ENCODE peak calls at places on chromosomes 12 and 14, in eight cellular contexts. Y is breast epithelium, F is colonic mucosa, T is tibial nerve, N is transverse colon, X is lung, S is sigmoid colon, H is ascending aorta. V is an unnamed sample.
A peak's percentile ranks its signal among the peaks of the same experiment; 100 is the strongest.

GRCh38 chr12:62827042-62827441 is 107.9 kb downstream of the PPM1H start:
- DNase-seq in Y (no peak), F (no peak), T (no peak), N (no peak), X (no peak), S (no peak), H (no peak), V (no peak)

GRCh38 chr14:57091030-57091608 is 177.6 kb downstream of the EXOC5 start:
- DNase-seq in Y (no peak), F (no peak), T (no peak), N (no peak), X (no peak), S (no peak), H (no peak), V (no peak)

GRCh38 chr12:85424581-85425348 is 144.7 kb downstream of the ALX1 start:
- DNase-seq in Y (no peak), F (peak; percentile 69), T (peak; percentile 35), N (peak; percentile 51), X (no peak), S (no peak), H (no peak), V (no peak)

GRCh38 chr14:31271648-31272047 is 64.1 kb upstream of the HECTD1 start:
- DNase-seq in Y (no peak), F (no peak), T (no peak), N (no peak), X (no peak), S (no peak), H (no peak), V (no peak)

GRCh38 chr12:110923692-110924334 is 3.4 kb upstream of the MYL2 start:
- DNase-seq in Y (no peak), F (no peak), T (no peak), N (no peak), X (no peak), S (no peak), H (no peak), V (no peak)

GRCh38 chr12:47858511-47859266 is 39.0 kb upstream of the HDAC7 start:
- DNase-seq in Y (no peak), F (no peak), T (no peak), N (no peak), X (no peak), S (peak; percentile 48), H (no peak), V (no peak)

GRCh38 chr12:53380104-53380796 is at the start of gene SP1:
- DNase-seq in Y (peak; percentile 90), F (peak; percentile 92), T (peak; percentile 85), N (peak; percentile 94), X (peak; percentile 89), S (peak; percentile 97), H (peak; percentile 56), V (peak; percentile 98)

GRCh38 chr14:75249251-75249957 is 29.2 kb upstream of the FOS start:
- DNase-seq in Y (no peak), F (no peak), T (no peak), N (peak; percentile 73), X (no peak), S (no peak), H (no peak), V (peak; percentile 68)

GRCh38 chr12:123847876-123848275 is 85.8 kb downstream of the DNAH10 start:
- DNase-seq in Y (no peak), F (no peak), T (no peak), N (no peak), X (no peak), S (no peak), H (no peak), V (no peak)

GRCh38 chr12:124326104-124326503 is 31.2 kb downstream of the RFLNA start:
- DNase-seq in Y (no peak), F (no peak), T (no peak), N (no peak), X (no peak), S (no peak), H (no peak), V (no peak)

GRCh38 chr12:73210574-73211204 is 938.5 kb downstream of the TRHDE start:
- DNase-seq in Y (no peak), F (no peak), T (no peak), N (no peak), X (no peak), S (no peak), H (no peak), V (no peak)

GRCh38 chr12:120800665-120801064 is 75.0 kb downstream of the ACADS start:
- DNase-seq in Y (no peak), F (no peak), T (no peak), N (no peak), X (no peak), S (no peak), H (no peak), V (no peak)

GRCh38 chr14:46377305-46377704 is 274.3 kb downstream of the RPL10L start:
- DNase-seq in Y (no peak), F (no peak), T (no peak), N (no peak), X (no peak), S (no peak), H (no peak), V (no peak)

GRCh38 chr12:3558854-3559253 is 67.9 kb downstream of the PRMT8 start:
- DNase-seq in Y (no peak), F (no peak), T (no peak), N (no peak), X (no peak), S (no peak), H (no peak), V (no peak)

GRCh38 chr14:22781606-22782000 is 15.1 kb downstream of the OXA1L start:
- DNase-seq in Y (no peak), F (no peak), T (no peak), N (no peak), X (no peak), S (no peak), H (no peak), V (no peak)

GRCh38 chr14:26261368-26262122 is 336.3 kb downstream of the NOVA1 start:
- DNase-seq in Y (no peak), F (no peak), T (no peak), N (no peak), X (no peak), S (no peak), H (no peak), V (no peak)

GRCh38 chr14:35829449-35829848 is 3.3 kb downstream of the BRMS1L start:
- DNase-seq in Y (no peak), F (no peak), T (no peak), N (no peak), X (no peak), S (no peak), H (no peak), V (no peak)

GRCh38 chr12:64892561-64892960 is 68.1 kb downstream of the TBC1D30 start:
- DNase-seq in Y (no peak), F (no peak), T (no peak), N (no peak), X (no peak), S (no peak), H (no peak), V (no peak)

GRCh38 chr12:7060353-7060954 is at the start of gene C1S:
- DNase-seq in Y (no peak), F (peak; percentile 51), T (peak; percentile 85), N (peak; percentile 54), X (peak; percentile 78), S (peak; percentile 95), H (peak; percentile 57), V (no peak)
- TF ChIP-seq CTCF in Y (peak; percentile 86), F (peak; percentile 37), T (peak; percentile 54), N (peak; percentile 68), X (peak; percentile 60), S (peak; percentile 99), H (peak; percentile 81), V (no peak)

DNA sequence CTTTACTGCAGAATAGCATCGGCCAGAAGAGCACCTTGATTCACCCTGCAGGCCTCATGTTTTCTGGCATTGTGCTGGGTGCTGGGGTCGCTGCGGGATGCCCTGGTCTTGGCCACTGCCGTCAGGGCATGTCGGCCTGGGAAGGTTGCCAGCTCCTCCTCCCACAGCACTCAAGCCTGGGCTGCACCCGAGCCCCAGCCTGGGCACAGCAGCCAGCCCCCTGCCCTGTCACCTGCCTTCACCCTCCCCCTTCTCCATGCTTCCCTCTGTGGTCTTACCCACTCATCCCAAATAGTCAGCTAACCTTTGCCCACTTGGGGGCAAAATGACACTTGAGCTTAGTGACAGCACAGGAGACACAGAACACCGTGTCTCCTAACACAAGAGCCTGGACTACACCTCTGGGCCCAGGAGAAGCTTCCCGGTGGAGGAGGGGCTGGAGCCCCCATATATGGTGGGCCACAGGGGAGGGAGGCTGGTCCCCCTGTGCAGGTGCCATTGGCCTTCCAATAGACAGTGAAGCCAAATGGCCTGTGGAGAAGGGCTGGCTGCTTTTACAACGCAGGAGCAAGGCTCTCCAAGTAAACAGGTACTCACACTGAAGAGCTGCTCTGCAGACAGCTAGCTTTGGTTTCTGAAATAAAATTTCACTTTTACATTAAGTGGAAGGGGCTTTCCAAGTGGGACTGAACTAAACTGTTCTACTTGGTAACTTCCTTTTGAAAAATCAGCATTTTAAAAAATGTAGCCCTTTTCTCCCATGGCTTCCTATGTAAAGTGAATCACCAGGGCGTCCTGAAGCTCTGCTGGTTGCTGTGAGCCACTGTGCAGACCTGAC is 51.2 kb upstream of the AMN start:
- DNase-seq in Y (no peak), F (no peak), T (no peak), N (no peak), X (no peak), S (no peak), H (no peak), V (no peak)
- H3K9me3 ChIP-seq in Y (no peaks in the 10 kb centered on the region), F (no peaks in the 10 kb centered on the region), T (no peaks in the 10 kb centered on the region), N (no peaks in the 10 kb centered on the region), X (no peaks in the 10 kb centered on the region), S (no peaks in the 10 kb centered on the region), H (no peaks in the 10 kb centered on the region), V (no peaks in the 10 kb centered on the region)

DNA sequence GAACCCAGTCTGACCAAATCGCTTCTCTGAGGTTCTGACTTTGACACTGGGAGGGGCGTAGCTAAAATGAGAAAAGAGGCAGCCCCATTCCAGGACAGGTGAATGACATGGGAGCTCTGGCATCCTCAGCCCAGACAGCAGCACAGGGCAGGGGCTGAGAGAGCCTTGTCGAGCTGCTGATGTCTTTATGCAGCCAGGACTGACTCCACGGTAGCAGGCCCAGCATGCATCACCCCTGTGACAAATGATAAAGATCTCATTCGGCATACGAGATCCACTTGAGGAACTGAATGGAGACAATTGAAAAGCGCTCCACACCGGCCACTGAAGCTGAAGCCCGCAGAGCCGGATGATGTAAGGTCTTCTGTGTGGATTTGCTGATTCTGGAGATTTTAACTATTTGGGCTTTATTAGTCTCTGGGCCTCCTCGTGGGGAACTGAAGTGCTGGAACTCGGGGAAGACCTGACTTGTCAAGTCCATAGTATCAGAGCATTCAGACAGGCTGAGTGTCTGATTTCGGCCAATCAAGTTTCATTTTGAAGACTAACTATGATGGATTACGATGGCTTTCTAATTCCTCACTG is 56.9 kb upstream of the MAP1LC3B2 start:
- DNase-seq in Y (no peak), F (no peak), T (no peak), N (no peak), X (no peak), S (no peak), H (no peak), V (no peak)
- H3K27ac ChIP-seq in Y (no peak overlapping the region), F (no peak overlapping the region), T (no peak overlapping the region), N (no peak overlapping the region), X (no peak overlapping the region), S (no peak overlapping the region), H (no peak overlapping the region), V (no peak overlapping the region)

DNA sequence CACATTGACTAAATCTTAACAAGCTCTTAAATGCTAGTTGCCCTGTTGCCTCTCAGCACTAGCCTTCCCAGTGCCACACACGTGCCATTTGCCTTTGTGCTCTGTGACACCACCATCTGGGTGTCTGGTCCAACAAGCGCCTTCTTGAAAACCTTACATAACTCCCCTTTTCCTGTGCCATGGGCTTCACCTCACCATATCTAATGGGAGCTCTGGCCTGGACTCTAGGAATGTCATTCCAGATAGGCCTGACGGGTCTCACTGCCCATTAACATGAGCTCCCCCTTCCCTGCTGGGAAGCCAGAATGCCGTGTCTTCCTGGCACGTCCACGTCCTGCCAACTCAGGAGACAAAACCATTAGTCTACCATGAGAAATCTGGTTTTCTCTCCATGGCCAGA is 24.4 kb downstream of the SSPN start:
- DNase-seq in Y (no peak), F (no peak), T (no peak), N (no peak), X (no peak), S (no peak), H (no peak), V (no peak)
- TF ChIP-seq CTCF in Y (no peak), F (no peak), T (no peak), N (no peak), X (no peak), S (no peak), H (no peak), V (no peak)

V was measured in CD4-positive, alpha-beta T cell.